ENCODE peak calls at places on chromosomes 13 and 19, in nine cellular contexts. W, Y, N, P, X, S, U, M and Q are unnamed samples. For H3K9me3, the result is how much of the 10 kb centered on the place peaks cover.

GRCh38 chr13:53873558-53873957 is 844.9 kb downstream of the OLFM4 start:
- DNase-seq in W (no peak), Y (peak), N (no peak), P (no peak), X (peak), S (no peak), U (no peak), M (no peak), Q (no peak)

GRCh38 chr19:53809518-53810186 is 14.5 kb downstream of the NLRP12 start:
- DNase-seq in W (no peak), Y (peak), N (no peak), P (no peak), X (no peak), S (no peak), U (no peak), M (no peak), Q (no peak)

GRCh38 chr19:27843861-27844260 is 1369.1 kb downstream of the UQCRFS1 start:
- DNase-seq in W (no peak), Y (no peak), N (no peak), P (no peak), X (no peak), S (no peak), U (no peak), M (no peak), Q (no peak)

GRCh38 chr19:23896912-23897311 is 17.8 kb upstream of the ZNF726 start:
- DNase-seq in W (no peak), Y (no peak), N (no peak), P (no peak), X (no peak), S (no peak), U (no peak), M (no peak), Q (no peak)

GRCh38 chr13:36163303-36163702 is 32.1 kb upstream of the DCLK1 start:
- DNase-seq in W (no peak), Y (no peak), N (no peak), P (no peak), X (no peak), S (no peak), U (no peak), M (no peak), Q (no peak)

GRCh38 chr19:13623686-13624405 is 117.6 kb upstream of the CACNA1A start:
- DNase-seq in W (no peak), Y (no peak), N (no peak), P (no peak), X (peak), S (no peak), U (no peak), M (no peak), Q (no peak)

GRCh38 chr19:5480427-5480836 is 25.2 kb downstream of the ZNRF4 start:
- DNase-seq in W (no peak), Y (peak), N (peak), P (no peak), X (no peak), S (peak), U (no peak), M (no peak), Q (peak)

GRCh38 chr19:4652075-4652474 is 12.8 kb downstream of the TNFAIP8L1 start:
- DNase-seq in W (no peak), Y (no peak), N (no peak), P (no peak), X (no peak), S (no peak), U (no peak), M (no peak), Q (no peak)

GRCh38 chr13:82847595-82847994 is 1034.7 kb downstream of the SLITRK1 start:
- DNase-seq in W (no peak), Y (no peak), N (no peak), P (no peak), X (no peak), S (no peak), U (no peak), M (no peak), Q (no peak)

GRCh38 chr19:4337906-4338440 is 654 bp downstream of the STAP2 start:
- DNase-seq in W (no peak), Y (no peak), N (peak), P (no peak), X (no peak), S (peak), U (no peak), M (no peak), Q (peak)

GRCh38 chr13:20192470-20193141 is at the start of gene GJB2:
- DNase-seq in W (no peak), Y (peak), N (peak), P (no peak), X (no peak), S (peak), U (no peak), M (no peak), Q (peak)

GRCh38 chr19:28426110-28426901 is 786.6 kb downstream of the UQCRFS1 start:
- DNase-seq in W (no peak), Y (no peak), N (no peak), P (no peak), X (no peak), S (no peak), U (no peak), M (no peak), Q (peak)

GRCh38 chr19:6778386-6778785 is 5.9 kb downstream of the VAV1 start:
- DNase-seq in W (no peak), Y (no peak), N (no peak), P (no peak), X (no peak), S (no peak), U (no peak), M (no peak), Q (no peak)

GRCh38 chr19:33883869-33884519 is 87.3 kb downstream of the KCTD15 start:
- DNase-seq in W (no peak), Y (peak), N (no peak), P (no peak), X (peak), S (no peak), U (no peak), M (no peak), Q (no peak)

GRCh38 chr19:51727349-51727880 is 3.6 kb upstream of the HAS1 start:
- DNase-seq in W (no peak), Y (no peak), N (no peak), P (no peak), X (no peak), S (no peak), U (no peak), M (no peak), Q (no peak)

GRCh38 chr19:34475026-34475974 is 6.3 kb upstream of the WTIP start:
- DNase-seq in W (no peak), Y (no peak), N (no peak), P (no peak), X (no peak), S (no peak), U (no peak), M (no peak), Q (no peak)

GRCh38 chr19:49327878-49328544 is 3.0 kb upstream of the SLC6A16 start:
- DNase-seq in W (no peak), Y (no peak), N (no peak), P (no peak), X (no peak), S (peak), U (no peak), M (no peak), Q (peak)

GRCh38 chr19:2126879-2127518 is 24.4 kb downstream of the AP3D1 start:
- DNase-seq in W (no peak), Y (no peak), N (no peak), P (no peak), X (no peak), S (no peak), U (no peak), M (no peak), Q (no peak)

GRCh38 chr13:29434217-29434940 is 161.1 kb downstream of the SLC7A1 start:
- DNase-seq in W (no peak), Y (peak), N (no peak), P (no peak), X (no peak), S (no peak), U (no peak), M (no peak), Q (no peak)

GRCh38 chr19:38596057-38596981 is 21.4 kb downstream of the MAP4K1 start:
- DNase-seq in W (peak), Y (peak), N (peak), P (no peak), X (no peak), S (peak), U (no peak), M (peak), Q (peak)

GRCh38 chr13:101556676-101557121 is 104.2 kb downstream of the ITGBL1 start:
- DNase-seq in W (no peak), Y (peak), N (no peak), P (no peak), X (no peak), S (no peak), U (no peak), M (no peak), Q (no peak)

GRCh38 chr13:79541426-79542049 is 60.6 kb downstream of the NDFIP2 start:
- DNase-seq in W (no peak), Y (peak), N (no peak), P (no peak), X (no peak), S (peak), U (no peak), M (no peak), Q (no peak)

GRCh38 chr13:27966641-27967202 is 2.4 kb downstream of the CDX2 start:
- DNase-seq in W (no peak), Y (peak), N (no peak), P (no peak), X (no peak), S (no peak), U (no peak), M (no peak), Q (peak)

GRCh38 chr13:76552807-76553206 is 333.4 kb downstream of the KCTD12 start:
- DNase-seq in W (no peak), Y (no peak), N (no peak), P (no peak), X (no peak), S (no peak), U (no peak), M (no peak), Q (no peak)

GRCh38 chr19:13935765-13936486 is 2.3 kb downstream of the PODNL1 start:
- DNase-seq in W (no peak), Y (peak), N (no peak), P (no peak), X (no peak), S (peak), U (no peak), M (no peak), Q (no peak)

GRCh38 chr13:102598061-102598460 is 1.3 kb downstream of the TPP2 start:
- DNase-seq in W (no peak), Y (peak), N (no peak), P (no peak), X (no peak), S (no peak), U (no peak), M (no peak), Q (no peak)

GRCh38 chr13:60887711-60888110 is 490.7 kb downstream of the TDRD3 start:
- DNase-seq in W (no peak), Y (no peak), N (no peak), P (no peak), X (no peak), S (no peak), U (no peak), M (no peak), Q (no peak)

GRCh38 chr13:98575009-98575866 is 1.7 kb downstream of the STK24 start:
- DNase-seq in W (no peak), Y (no peak), N (no peak), P (no peak), X (no peak), S (no peak), U (no peak), M (no peak), Q (no peak)

GRCh38 chr13:21232599-21232998 is 56.1 kb downstream of the MRPL57 start:
- DNase-seq in W (no peak), Y (no peak), N (no peak), P (no peak), X (no peak), S (no peak), U (no peak), M (no peak), Q (no peak)

DNA sequence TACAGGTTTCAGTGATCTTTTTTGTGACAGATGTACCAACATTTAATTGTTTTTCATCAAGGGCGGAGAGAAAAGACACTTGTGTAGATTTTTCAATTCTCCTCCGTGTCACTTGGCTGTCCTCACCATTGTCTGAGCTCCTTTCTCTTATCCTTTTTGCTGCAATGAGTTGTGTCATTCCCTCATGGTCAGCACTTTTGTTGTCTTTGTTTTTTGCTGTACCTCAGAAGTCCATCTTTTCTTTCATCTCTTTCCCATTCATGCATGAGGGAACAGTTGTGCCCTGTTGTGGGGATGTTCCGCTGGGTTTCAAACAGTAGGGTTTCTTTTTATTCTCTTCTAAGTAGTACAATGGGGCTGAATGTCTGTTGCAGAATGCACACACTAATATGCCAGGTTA is 222.6 kb downstream of the TM9SF2 start:
- DNase-seq in W (no peak), Y (no peak), N (no peak), P (no peak), X (no peak), S (no peak), U (no peak), M (no peak), Q (no peak)
- H3K9me3 ChIP-seq in W (under half), Y (under half), N (under half), P (under half), X (under half), S (under half), U (under half), M (under half), Q (under half)

DNA sequence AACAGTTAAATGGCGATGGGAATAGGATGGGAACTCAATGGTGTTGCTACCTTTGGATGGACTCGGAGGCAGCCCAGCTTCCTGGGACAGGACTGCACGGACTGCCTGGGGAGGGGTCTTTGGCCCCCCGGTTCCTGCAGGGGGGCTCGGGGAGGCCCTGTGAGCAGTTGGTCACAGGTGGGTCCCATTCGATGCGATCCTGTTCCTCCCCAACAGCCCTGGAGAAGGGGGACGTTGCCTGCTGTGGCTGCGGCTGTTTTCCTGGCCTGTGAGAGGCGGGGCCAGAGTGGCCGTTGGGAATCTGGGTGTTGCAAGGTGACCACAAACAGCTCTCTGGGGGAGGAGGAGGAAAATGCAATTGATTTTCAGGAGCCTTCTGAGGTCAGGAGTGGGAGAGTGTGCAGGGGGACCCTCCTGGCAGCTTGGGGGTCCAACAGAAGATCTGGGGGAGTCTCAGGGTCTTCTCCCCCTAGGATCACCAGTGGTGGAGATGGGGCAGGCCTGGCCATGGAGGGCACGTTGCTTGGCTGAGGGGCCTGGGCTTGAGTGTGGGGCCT is 1.9 kb upstream of the PLPPR3 start:
- DNase-seq in W (no peak), Y (no peak), N (peak), P (no peak), X (no peak), S (no peak), U (no peak), M (no peak), Q (no peak)
- TF ChIP-seq CTCF in W (no peak), Y (no peak), N (no peak), P (no peak), X (no peak), S (no peak), U (no peak), M (no peak), Q (no peak)

GRCh38 chr19:47650695-47651094 is 41.8 kb downstream of the BICRA start:
- DNase-seq in W (no peak), Y (no peak), N (no peak), P (no peak), X (no peak), S (no peak), U (no peak), M (no peak), Q (no peak)

GRCh38 chr19:47651132-47651531 is 42.2 kb downstream of the BICRA start:
- DNase-seq in W (no peak), Y (no peak), N (no peak), P (no peak), X (no peak), S (no peak), U (no peak), M (no peak), Q (no peak)

GRCh38 chr19:47653856-47654255 is 44.9 kb downstream of the BICRA start:
- DNase-seq in W (no peak), Y (no peak), N (no peak), P (no peak), X (no peak), S (no peak), U (no peak), M (no peak), Q (no peak)

GRCh38 chr19:47651691-47652090 is 42.8 kb downstream of the BICRA start:
- DNase-seq in W (no peak), Y (no peak), N (no peak), P (no peak), X (no peak), S (no peak), U (no peak), M (no peak), Q (no peak)

DNA sequence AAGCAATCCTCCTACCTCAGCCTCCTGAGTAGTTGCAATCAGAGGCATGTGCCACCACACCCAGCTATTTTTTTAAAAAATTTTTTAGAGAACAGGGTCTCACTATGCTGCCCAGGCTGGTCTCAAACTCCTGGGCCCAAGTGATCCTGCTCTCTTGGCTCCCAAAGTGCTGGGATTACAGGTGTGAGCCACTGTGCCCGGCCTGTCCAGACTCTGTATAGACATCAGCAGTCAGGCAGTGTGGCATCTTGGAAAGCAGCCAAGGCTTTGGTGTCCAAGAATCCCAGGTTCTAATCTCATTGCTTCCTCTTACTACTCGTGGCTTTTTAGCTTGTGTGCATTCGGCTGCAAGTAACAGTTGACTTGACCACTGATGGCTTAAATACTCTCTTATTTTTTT is 43.4 kb downstream of the BICRA start:
- DNase-seq in W (no peak), Y (no peak), N (no peak), P (no peak), X (no peak), S (no peak), U (no peak), M (no peak), Q (no peak)
- H3K27ac ChIP-seq in W (no peak), Y (no peak), N (no peak), P (no peak), X (no peak), S (no peak), U (no peak), M (no peak), Q (no peak)

DNA sequence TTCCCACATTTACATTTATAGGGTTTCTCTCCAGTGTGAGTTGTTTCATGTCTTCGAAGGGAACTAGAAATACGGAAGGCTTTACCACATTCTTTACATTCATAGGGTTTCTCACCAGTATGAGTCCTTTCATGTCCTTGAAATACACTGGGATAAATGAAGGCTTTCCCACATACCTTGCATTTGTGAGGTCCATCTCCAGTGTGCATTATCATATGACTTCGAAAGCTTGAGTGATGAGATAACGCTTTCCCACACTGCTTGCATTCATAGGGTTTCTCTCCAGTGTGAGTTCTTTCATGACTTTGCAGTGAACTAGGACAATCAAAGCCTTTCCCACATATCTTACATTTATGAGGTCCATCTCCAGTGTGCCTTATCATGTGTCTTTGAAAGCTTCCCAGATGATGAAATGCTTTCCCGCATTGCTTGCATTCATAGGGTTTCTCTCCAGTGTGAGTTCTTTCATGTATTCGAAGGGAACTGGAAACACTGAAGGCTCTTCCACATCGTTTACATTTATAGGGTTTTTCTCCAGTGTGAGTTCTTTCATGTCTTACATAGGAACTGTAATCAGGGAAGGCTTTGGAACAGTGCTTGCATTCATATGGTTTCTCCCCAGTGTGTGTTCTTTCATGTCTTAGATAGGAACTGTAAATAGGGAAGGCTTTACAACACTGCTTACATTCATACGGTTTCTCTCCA is 15.1 kb downstream of the ZNF442 start:
- DNase-seq in W (no peak), Y (no peak), N (no peak), P (no peak), X (no peak), S (no peak), U (no peak), M (no peak), Q (no peak)
- H3K9me3 ChIP-seq in W (under half), Y (under half), N (half or more), P (under half), X (half or more), S (under half), U (half or more), M (half or more), Q (under half)

GRCh38 chr19:55419089-55419488 is 11.5 kb upstream of the UBE2S start:
- DNase-seq in W (no peak), Y (no peak), N (no peak), P (no peak), X (no peak), S (no peak), U (no peak), M (no peak), Q (no peak)
- TF ChIP-seq CTCF in W (no peak), Y (no peak), N (no peak), P (no peak), X (no peak), S (no peak), U (no peak), M (no peak), Q (no peak)

DNA sequence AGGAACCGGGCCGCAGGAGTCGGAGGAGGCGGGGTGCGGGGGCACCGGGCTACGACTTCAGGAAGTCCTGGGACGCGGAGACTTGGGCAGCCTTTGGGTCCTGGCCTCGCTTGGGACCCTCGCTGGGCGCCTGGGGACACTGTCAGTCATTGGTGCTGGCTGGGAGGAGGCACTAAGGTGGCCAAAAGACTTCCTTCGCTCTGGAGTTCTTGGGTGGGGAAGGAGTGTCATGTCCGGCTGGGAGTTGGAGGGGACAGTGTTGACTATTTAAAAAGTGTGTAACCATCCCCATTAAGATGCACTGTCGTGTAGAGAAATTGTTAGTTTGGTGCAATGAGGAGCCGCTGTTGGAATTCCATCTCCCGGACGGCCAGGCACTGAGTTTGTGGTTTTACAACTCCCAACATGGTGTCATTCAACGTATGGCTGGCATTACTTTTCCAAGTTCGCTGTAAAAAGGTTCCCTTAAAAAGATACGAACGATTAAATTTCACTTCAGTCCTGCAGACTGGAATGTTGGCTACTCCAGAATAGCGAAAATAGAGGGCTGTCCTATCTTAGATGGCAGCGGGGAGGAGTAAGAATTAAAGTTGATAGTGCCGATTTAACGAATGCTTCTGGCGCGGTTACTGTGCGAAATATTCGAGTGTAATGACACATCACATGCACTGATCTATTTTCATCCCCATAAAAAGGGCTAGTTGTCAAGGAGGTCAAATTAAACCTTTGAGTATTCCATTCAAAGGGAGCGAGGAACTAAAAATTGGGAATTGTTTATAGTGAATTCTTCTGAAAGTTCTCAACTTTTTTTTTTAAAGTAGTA is 836 bp downstream of the DNAJC3 start:
- DNase-seq in W (peak), Y (no peak), N (peak), P (peak), X (no peak), S (peak), U (no peak), M (peak), Q (peak)
- H3K27ac ChIP-seq in W (peak), Y (peak), N (peak), P (peak), X (peak), S (peak), U (peak), M (peak), Q (peak)

GRCh38 chr19:57572415-57572947 is 6.2 kb downstream of the ZNF416 start:
- DNase-seq in W (no peak), Y (no peak), N (no peak), P (no peak), X (no peak), S (no peak), U (no peak), M (no peak), Q (no peak)
- H3K9me3 ChIP-seq in W (under half), Y (under half), N (half or more), P (half or more), X (half or more), S (under half), U (half or more), M (half or more), Q (under half)